ENCODE peak calls at places on chromosomes 5 and 9, in nine cellular contexts. N, H, V, G, F, Y, I, D and L are unnamed samples.

GRCh38 chr5:149711338-149711737 is 18.8 kb upstream of the PPARGC1B start:
- DNase-seq in I (no peak), H (no peak), G (no peak), N (no peak), D (no peak), Y (no peak), F (no peak), V (no peak), L (no peak)

GRCh38 chr9:128048663-128049062 is 18.5 kb downstream of the NAIF1 start:
- DNase-seq in G (no peak), D (no peak), I (no peak), N (no peak), F (no peak), V (no peak), Y (no peak), H (no peak), L (no peak)

GRCh38 chr9:137988701-137989100 is 111.1 kb downstream of the CACNA1B start:
- DNase-seq in V (no peak), Y (no peak), F (no peak), D (no peak), N (no peak), I (no peak), G (no peak), H (no peak), L (no peak)

GRCh38 chr5:44719856-44720255 is 88.9 kb upstream of the MRPS30 start:
- DNase-seq in H (no peak), N (no peak), I (no peak), V (no peak), F (no peak), Y (no peak), D (no peak), G (no peak), L (no peak)

GRCh38 chr9:14131353-14132088 is 182.4 kb downstream of the NFIB start:
- DNase-seq in D (peak), I (no peak), N (no peak), H (no peak), G (no peak), Y (no peak), F (no peak), V (no peak), L (no peak)

GRCh38 chr5:174045470-174046025 is at the start of gene NSG2:
- DNase-seq in N (no peak), G (peak), Y (peak), V (peak), F (no peak), H (no peak), D (peak), I (no peak), L (peak)

GRCh38 chr5:92424785-92425426 is 1041.8 kb upstream of the ARRDC3 start:
- DNase-seq in F (no peak), N (no peak), I (no peak), D (no peak), Y (no peak), H (no peak), G (no peak), V (no peak), L (no peak)

GRCh38 chr5:154820383-154820782 is 30.0 kb downstream of the FAXDC2 start:
- DNase-seq in N (no peak), I (no peak), V (no peak), F (no peak), H (no peak), Y (no peak), G (no peak), D (no peak), L (no peak)

GRCh38 chr5:62974623-62975022 is 396.0 kb downstream of the LRRC70 start:
- DNase-seq in G (no peak), H (no peak), D (no peak), N (no peak), F (no peak), I (no peak), Y (no peak), V (no peak), L (no peak)

GRCh38 chr5:6788956-6789649 is 75.9 kb downstream of the TENT4A start:
- DNase-seq in V (no peak), G (no peak), H (no peak), F (no peak), D (no peak), Y (no peak), I (no peak), N (no peak), L (no peak)

GRCh38 chr9:78326564-78326963 is 29.6 kb downstream of the PSAT1 start:
- DNase-seq in Y (no peak), G (no peak), V (no peak), I (no peak), F (no peak), H (no peak), D (no peak), N (no peak), L (no peak)

GRCh38 chr5:77282337-77283027 is 72.0 kb downstream of the PDE8B start:
- DNase-seq in D (no peak), Y (no peak), F (no peak), I (no peak), V (no peak), N (no peak), H (no peak), G (no peak), L (no peak)

GRCh38 chr9:122402403-122403268 is 31.8 kb downstream of the PTGS1 start:
- DNase-seq in G (no peak), F (no peak), N (no peak), Y (no peak), I (no peak), D (no peak), V (peak), H (no peak), L (peak)

GRCh38 chr9:137582286-137582860 is 3.6 kb upstream of the DPH7 start:
- DNase-seq in Y (no peak), V (no peak), I (no peak), D (no peak), H (no peak), F (no peak), N (no peak), G (no peak), L (no peak)

GRCh38 chr5:32339198-32339597 is 26.5 kb upstream of the MTMR12 start:
- DNase-seq in G (no peak), N (no peak), V (no peak), D (no peak), I (no peak), F (no peak), Y (no peak), H (no peak), L (no peak)

GRCh38 chr9:94812343-94812742 is 85.8 kb downstream of the AOPEP start:
- DNase-seq in V (peak), I (no peak), G (no peak), Y (no peak), H (no peak), F (no peak), D (no peak), N (no peak), L (no peak)

GRCh38 chr5:180194410-180195345 is 14.3 kb downstream of the RASGEF1C start:
- DNase-seq in N (no peak), H (no peak), F (no peak), I (no peak), V (no peak), D (no peak), G (no peak), Y (no peak), L (no peak)

GRCh38 chr5:57666582-57666981 is 184.0 kb upstream of the ACTBL2 start:
- DNase-seq in V (no peak), Y (no peak), H (no peak), N (no peak), I (no peak), D (no peak), G (no peak), F (no peak), L (no peak)

GRCh38 chr9:131167936-131168335 is 42.5 kb downstream of the NUP214 start:
- DNase-seq in F (no peak), V (no peak), Y (no peak), N (no peak), H (no peak), D (no peak), I (no peak), G (no peak), L (no peak)

GRCh38 chr9:20557890-20558608 is 64.2 kb downstream of the MLLT3 start:
- DNase-seq in N (no peak), V (no peak), D (no peak), G (no peak), Y (no peak), I (no peak), H (no peak), F (no peak), L (no peak)

GRCh38 chr5:176597417-176598389 is 12.3 kb downstream of the GPRIN1 start:
- DNase-seq in H (no peak), G (no peak), Y (no peak), F (no peak), V (no peak), I (no peak), D (no peak), N (no peak), L (no peak)

GRCh38 chr9:131457746-131458145 is 45.0 kb upstream of the POMT1 start:
- DNase-seq in Y (no peak), D (no peak), N (no peak), F (no peak), G (no peak), H (no peak), I (no peak), V (no peak), L (no peak)

GRCh38 chr5:178189433-178189832 is 2.3 kb upstream of the GMCL2 start:
- DNase-seq in H (no peak), I (no peak), Y (no peak), D (no peak), G (no peak), V (no peak), N (no peak), F (no peak), L (no peak)

GRCh38 chr5:126683912-126684311 is 83.2 kb downstream of the PHAX start:
- DNase-seq in V (no peak), H (no peak), I (no peak), D (no peak), Y (no peak), N (no peak), G (no peak), F (no peak), L (no peak)

GRCh38 chr5:142014911-142015584 is 2.2 kb upstream of the GNPDA1 start:
- DNase-seq in V (peak), Y (peak), H (peak), F (peak), D (peak), N (peak), G (peak), I (no peak), L (peak)